ENCODE peak calls at places on chromosomes 4 and X, in five cellular contexts. One of them, this sample, is unnamed.

GRCh38 chr4:96183630-96184029 is 343.7 kb downstream of the PDHA2 start:
- DNase-seq in GM12878: no peak
- DNase-seq in GM23338: no peak
- DNase-seq in A549: no peak
- DNase-seq in K562: no peak
- DNase-seq in this sample: peak; percentile 2

GRCh38 chr4:125722009-125722408 is 407.3 kb downstream of the FAT4 start:
- DNase-seq in K562: no peak
- DNase-seq in A549: no peak
- DNase-seq in GM23338: no peak
- DNase-seq in GM12878: no peak
- DNase-seq in this sample: no peak

GRCh38 chr4:8921465-8921864 is 49.8 kb upstream of the HMX1 start:
- DNase-seq in GM12878: no peak
- DNase-seq in K562: no peak
- DNase-seq in GM23338: no peak
- DNase-seq in A549: no peak
- DNase-seq in this sample: no peak

GRCh38 chrX:18885317-18886004 is 98.5 kb downstream of the PHKA2 start:
- DNase-seq in GM23338: peak; percentile 17
- DNase-seq in K562: no peak
- DNase-seq in GM12878: peak; percentile 8
- DNase-seq in A549: no peak
- DNase-seq in this sample: no peak

GRCh38 chrX:35786271-35786670 is 11.9 kb upstream of the MAGEB16 start:
- DNase-seq in A549: no peak
- DNase-seq in K562: no peak
- DNase-seq in GM12878: no peak
- DNase-seq in GM23338: no peak
- DNase-seq in this sample: no peak

GRCh38 chr4:74278490-74278889 is 29.8 kb upstream of the EPGN start:
- DNase-seq in GM12878: no peak
- DNase-seq in K562: peak; percentile 13
- DNase-seq in A549: no peak
- DNase-seq in GM23338: no peak
- DNase-seq in this sample: no peak

GRCh38 chr4:112343330-112343729 is 46.2 kb downstream of the ALPK1 start:
- DNase-seq in GM12878: no peak
- DNase-seq in K562: no peak
- DNase-seq in A549: no peak
- DNase-seq in GM23338: peak; percentile 13
- DNase-seq in this sample: no peak

GRCh38 chr4:72375050-72375736 is 193.8 kb downstream of the ADAMTS3 start:
- DNase-seq in GM23338: no peak
- DNase-seq in A549: no peak
- DNase-seq in K562: no peak
- DNase-seq in GM12878: no peak
- DNase-seq in this sample: no peak

GRCh38 chrX:39941332-39941920 is 156.3 kb downstream of the BCOR start:
- DNase-seq in GM23338: no peak
- DNase-seq in K562: no peak
- DNase-seq in A549: no peak
- DNase-seq in GM12878: no peak
- DNase-seq in this sample: no peak

GRCh38 chr4:107058828-107059227 is 22.7 kb upstream of the DKK2 start:
- DNase-seq in A549: no peak
- DNase-seq in GM23338: no peak
- DNase-seq in K562: no peak
- DNase-seq in GM12878: no peak
- DNase-seq in this sample: no peak

GRCh38 chrX:29318051-29318450 is 730.8 kb downstream of the IL1RAPL1 start:
- DNase-seq in K562: no peak
- DNase-seq in GM23338: no peak
- DNase-seq in A549: no peak
- DNase-seq in GM12878: no peak
- DNase-seq in this sample: no peak

GRCh38 chr4:155539746-155540145 is 126.9 kb upstream of the GUCY1A1 start:
- DNase-seq in K562: no peak
- DNase-seq in GM23338: no peak
- DNase-seq in GM12878: no peak
- DNase-seq in A549: no peak
- DNase-seq in this sample: no peak

GRCh38 chr4:75904086-75904485 is 1.8 kb upstream of the PPEF2 start:
- DNase-seq in GM23338: no peak
- DNase-seq in K562: no peak
- DNase-seq in A549: no peak
- DNase-seq in GM12878: no peak
- DNase-seq in this sample: no peak

GRCh38 chr4:1718095-1718850 is 2.9 kb downstream of the TMEM129 start:
- DNase-seq in K562: no peak
- DNase-seq in GM23338: no peak
- DNase-seq in A549: no peak
- DNase-seq in GM12878: no peak
- DNase-seq in this sample: no peak

GRCh38 chr4:185227131-185227551 is 17.7 kb downstream of the SNX25 start:
- DNase-seq in K562: no peak
- DNase-seq in GM12878: no peak
- DNase-seq in GM23338: peak; percentile 41
- DNase-seq in A549: no peak
- DNase-seq in this sample: peak; percentile 29

GRCh38 chr4:87038837-87039715 is 104.3 kb downstream of the AFF1 start:
- DNase-seq in A549: peak; percentile 54
- DNase-seq in K562: no peak
- DNase-seq in GM12878: no peak
- DNase-seq in GM23338: peak; percentile 75
- DNase-seq in this sample: no peak

GRCh38 chrX:140766024-140766611 is 56.6 kb downstream of the LINC00632 start:
- DNase-seq in A549: no peak
- DNase-seq in GM12878: no peak
- DNase-seq in GM23338: peak; percentile 60
- DNase-seq in K562: peak; percentile 28
- DNase-seq in this sample: peak; percentile 27

GRCh38 chr4:156378053-156378665 is 424.5 kb upstream of the CTSO start:
- DNase-seq in K562: no peak
- DNase-seq in GM12878: no peak
- DNase-seq in GM23338: peak; percentile 71
- DNase-seq in A549: no peak
- DNase-seq in this sample: peak; percentile 2

GRCh38 chr4:85966308-85966882 is 393.5 kb downstream of the MAPK10 start:
- DNase-seq in K562: no peak
- DNase-seq in A549: no peak
- DNase-seq in GM12878: no peak
- DNase-seq in GM23338: no peak
- DNase-seq in this sample: no peak

GRCh38 chr4:185470503-185471195 is 884 bp downstream of the CCDC110 start:
- DNase-seq in A549: peak; percentile 8
- DNase-seq in GM23338: peak; percentile 41
- DNase-seq in GM12878: no peak
- DNase-seq in K562: peak; percentile 16
- DNase-seq in this sample: peak; percentile 4

GRCh38 chr4:109206610-109207009 is 95.8 kb downstream of the COL25A1 start:
- DNase-seq in A549: no peak
- DNase-seq in GM12878: no peak
- DNase-seq in GM23338: no peak
- DNase-seq in K562: no peak
- DNase-seq in this sample: no peak

GRCh38 chr4:2671267-2671895 is 84.8 kb downstream of the TNIP2 start:
- DNase-seq in GM12878: no peak
- DNase-seq in GM23338: no peak
- DNase-seq in K562: no peak
- DNase-seq in A549: no peak
- DNase-seq in this sample: no peak

GRCh38 chrX:2425281-2426071 is 75.3 kb downstream of the DHRSX start:
- DNase-seq in A549: no peak
- DNase-seq in GM12878: no peak
- DNase-seq in K562: no peak
- DNase-seq in GM23338: peak; percentile 66
- DNase-seq in this sample: peak; percentile 10

GRCh38 chr4:71261633-71262121 is 77.1 kb upstream of the SLC4A4 start:
- DNase-seq in A549: no peak
- DNase-seq in GM23338: no peak
- DNase-seq in K562: no peak
- DNase-seq in GM12878: peak; percentile 20
- DNase-seq in this sample: no peak

GRCh38 chr4:20916106-20916505 is 215.8 kb downstream of the PACRGL start:
- DNase-seq in GM12878: no peak
- DNase-seq in GM23338: no peak
- DNase-seq in A549: no peak
- DNase-seq in K562: no peak
- DNase-seq in this sample: no peak

GRCh38 chr4:122827258-122827887 is 742 bp downstream of the FGF2 start:
- DNase-seq in GM12878: peak; percentile 8
- DNase-seq in GM23338: peak; percentile 45
- DNase-seq in K562: peak; percentile 65
- DNase-seq in A549: peak; percentile 47
- DNase-seq in this sample: no peak

GRCh38 chr4:118957683-118958082 is 69.0 kb downstream of the SYNPO2 start:
- DNase-seq in GM23338: no peak
- DNase-seq in GM12878: no peak
- DNase-seq in K562: no peak
- DNase-seq in A549: no peak
- DNase-seq in this sample: no peak

GRCh38 chrX:17792842-17793241 is 55.5 kb downstream of the SCML1 start:
- DNase-seq in GM12878: no peak
- DNase-seq in A549: no peak
- DNase-seq in GM23338: no peak
- DNase-seq in K562: no peak
- DNase-seq in this sample: no peak

GRCh38 chrX:54208531-54208930 is 25.5 kb upstream of the FAM120C start:
- DNase-seq in K562: no peak
- DNase-seq in GM12878: no peak
- DNase-seq in GM23338: no peak
- DNase-seq in A549: no peak
- DNase-seq in this sample: no peak

GRCh38 chr4:40307627-40308497 is 27.3 kb upstream of the CHRNA9 start:
- DNase-seq in GM23338: peak; percentile 37
- DNase-seq in A549: no peak
- DNase-seq in K562: peak; percentile 29
- DNase-seq in GM12878: peak; percentile 84
- DNase-seq in this sample: no peak

GRCh38 chr4:1171306-1172227 is 816 bp downstream of the SPON2 start:
- DNase-seq in GM23338: peak; percentile 79
- DNase-seq in GM12878: no peak
- DNase-seq in A549: no peak
- DNase-seq in K562: no peak
- DNase-seq in this sample: no peak

GRCh38 chrX:104141087-104141760 is 15.6 kb downstream of the SLC25A53 start:
- DNase-seq in GM12878: no peak
- DNase-seq in K562: no peak
- DNase-seq in A549: no peak
- DNase-seq in GM23338: no peak
- DNase-seq in this sample: no peak

GRCh38 chrX:94908648-94909047 is 1234.6 kb downstream of the FAM133A start:
- DNase-seq in GM12878: no peak
- DNase-seq in GM23338: no peak
- DNase-seq in A549: no peak
- DNase-seq in K562: no peak
- DNase-seq in this sample: no peak

GRCh38 chrX:85941275-85941674 is 106.1 kb downstream of the CHM start:
- DNase-seq in K562: no peak
- DNase-seq in GM23338: no peak
- DNase-seq in GM12878: no peak
- DNase-seq in A549: no peak
- DNase-seq in this sample: no peak
- TF ChIP-seq JUNB in K562: no peak
- TF ChIP-seq JUNB in GM23338: no peak
- TF ChIP-seq JUNB in GM12878: no peak
- TF ChIP-seq JUNB in A549: no peak
- TF ChIP-seq JUNB in this sample: no peak

GRCh38 chr4:7187691-7188090 is 4.6 kb upstream of the SORCS2 start:
- DNase-seq in K562: no peak
- DNase-seq in GM12878: no peak
- DNase-seq in GM23338: no peak
- DNase-seq in A549: no peak
- DNase-seq in this sample: no peak

GRCh38 chr4:7185487-7186030 is 6.8 kb upstream of the SORCS2 start:
- DNase-seq in A549: no peak
- DNase-seq in GM23338: no peak
- DNase-seq in GM12878: no peak
- DNase-seq in K562: no peak
- DNase-seq in this sample: no peak

GRCh38 chr4:7187297-7187592 is 5.1 kb upstream of the SORCS2 start:
- DNase-seq in K562: no peak
- DNase-seq in GM23338: no peak
- DNase-seq in A549: no peak
- DNase-seq in GM12878: no peak
- DNase-seq in this sample: no peak

GRCh38 chr4:7186516-7187296 is 5.6 kb upstream of the SORCS2 start:
- DNase-seq in K562: no peak
- DNase-seq in GM12878: no peak
- DNase-seq in GM23338: no peak
- DNase-seq in A549: no peak
- DNase-seq in this sample: no peak

DNA sequence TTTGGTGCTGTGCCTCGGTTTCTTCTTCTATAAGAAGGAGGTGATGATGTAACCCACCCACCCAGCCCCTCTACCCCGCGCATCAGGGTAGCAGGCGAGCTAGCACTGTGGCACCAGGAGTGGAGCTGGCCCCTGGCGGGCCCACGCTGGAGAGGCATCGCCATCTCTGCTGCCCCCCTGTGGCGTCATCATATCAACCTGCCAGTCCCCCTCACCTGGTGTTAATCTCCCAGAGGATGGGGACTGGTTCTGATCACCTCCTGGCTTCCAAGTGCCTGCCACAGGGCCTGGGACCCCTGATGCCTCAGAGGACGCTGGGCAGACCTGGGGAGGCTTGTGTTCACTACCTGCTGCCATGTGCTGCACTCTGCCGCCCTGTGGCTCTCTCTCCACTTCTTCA is 6.3 kb upstream of the SORCS2 start:
- DNase-seq in A549: peak; percentile 49
- DNase-seq in GM12878: no peak
- DNase-seq in GM23338: peak; percentile 72
- DNase-seq in K562: peak; percentile 50
- DNase-seq in this sample: peak; percentile 24
- TF ChIP-seq CTCF in A549: peak; percentile 36
- TF ChIP-seq CTCF in GM12878: peak; percentile 10
- TF ChIP-seq CTCF in GM23338: peak; percentile 71
- TF ChIP-seq CTCF in K562: peak; percentile 46
- TF ChIP-seq CTCF in this sample: peak; percentile 79

GRCh38 chr4:176902710-176903323 is 110.1 kb upstream of the VEGFC start:
- DNase-seq in K562: no peak
- DNase-seq in GM12878: peak; percentile 53
- DNase-seq in GM23338: no peak
- DNase-seq in A549: no peak
- DNase-seq in this sample: no peak
- TF ChIP-seq JUNB in K562: no peak
- TF ChIP-seq JUNB in GM12878: peak; percentile 77
- TF ChIP-seq JUNB in GM23338: no peak
- TF ChIP-seq JUNB in A549: no peak
- TF ChIP-seq JUNB in this sample: no peak

DNA sequence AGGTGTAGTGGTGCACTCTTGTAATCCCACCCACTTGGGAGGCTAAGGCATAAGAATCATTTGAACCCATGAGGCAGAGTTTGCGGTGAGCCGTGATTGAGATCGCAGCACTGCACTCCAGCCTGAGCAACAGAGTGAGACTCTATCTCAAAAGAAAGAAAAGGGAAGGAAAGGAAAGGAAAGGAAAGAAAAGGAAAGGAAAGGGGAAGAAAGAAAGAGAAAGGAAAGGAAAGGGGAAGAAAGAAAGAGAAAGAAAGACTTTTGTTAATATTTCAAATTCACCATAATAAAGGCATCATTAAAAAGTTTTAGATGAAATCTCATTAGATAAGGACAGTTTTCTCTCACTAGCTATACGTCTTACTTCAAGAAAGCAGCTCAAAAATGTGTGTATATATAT is 660.5 kb upstream of the ATOH1 start:
- DNase-seq in A549: no peak
- DNase-seq in GM12878: no peak
- DNase-seq in K562: no peak
- DNase-seq in GM23338: no peak
- DNase-seq in this sample: no peak
- TF ChIP-seq CTCF in A549: no peak
- TF ChIP-seq CTCF in GM12878: no peak
- TF ChIP-seq CTCF in K562: no peak
- TF ChIP-seq CTCF in GM23338: no peak
- TF ChIP-seq CTCF in this sample: no peak